ENCODE peak calls at places on chromosomes 1 and 21, in six cellular contexts. Z is ovary, R is NCI-H1048, X is fibroblast of mammary gland, Y is RWPE1, E is T-helper 17 cell. N is an unnamed sample.

GRCh38 chr1:16484501-16484835 is 29.6 kb downstream of the RNU1-1 start:
- DNase-seq in Z (no peak), R (no peak), X (no peak), Y (no peak), E (no peak), N (no peak)

GRCh38 chr1:20125091-20125490 is 5.8 kb upstream of the PLA2G2D start:
- DNase-seq in Z (no peak), R (no peak), X (no peak), Y (no peak), E (no peak), N (no peak)

GRCh38 chr1:81617308-81618027 is 183.3 kb upstream of the ADGRL2 start:
- DNase-seq in Z (no peak), R (no peak), X (peak; percentile 75), Y (no peak), E (no peak), N (no peak)

GRCh38 chr1:184362876-184363275 is 24.0 kb upstream of the C1orf21 start:
- DNase-seq in Z (no peak), R (no peak), X (peak; percentile 78), Y (no peak), E (no peak), N (no peak)

GRCh38 chr1:189438808-189439207 is 1038.9 kb downstream of the BRINP3 start:
- DNase-seq in Z (no peak), R (no peak), X (no peak), Y (no peak), E (no peak), N (no peak)

GRCh38 chr1:93521618-93522017 is 73.7 kb downstream of the FNBP1L start:
- DNase-seq in Z (no peak), R (no peak), X (no peak), Y (no peak), E (no peak), N (no peak)

GRCh38 chr1:206555473-206555935 is 48.2 kb downstream of the RASSF5 start:
- DNase-seq in Z (peak; percentile 45), R (no peak), X (no peak), Y (no peak), E (peak; percentile 21), N (peak; percentile 20)

GRCh38 chr1:173411835-173412742 is 65.0 kb upstream of the PRDX6 start:
- DNase-seq in Z (peak; percentile 25), R (no peak), X (peak; percentile 93), Y (no peak), E (no peak), N (no peak)

GRCh38 chr1:107669996-107670395 is 295.0 kb downstream of the VAV3 start:
- DNase-seq in Z (peak; percentile 25), R (peak; percentile 47), X (peak; percentile 41), Y (peak; percentile 19), E (no peak), N (no peak)

GRCh38 chr1:23634840-23635642 is 56.6 kb upstream of the RPL11 start:
- DNase-seq in Z (peak; percentile 74), R (no peak), X (peak; percentile 81), Y (peak; percentile 88), E (peak; percentile 35), N (peak; percentile 40)

GRCh38 chr1:64687725-64688285 is 57.1 kb upstream of the RAVER2 start:
- DNase-seq in Z (peak; percentile 47), R (no peak), X (peak; percentile 35), Y (no peak), E (no peak), N (no peak)

GRCh38 chr1:55560246-55560645 is 345.1 kb upstream of the USP24 start:
- DNase-seq in Z (no peak), R (no peak), X (no peak), Y (no peak), E (no peak), N (no peak)

GRCh38 chr1:155976913-155977606 is 1.3 kb downstream of the ARHGEF2 start:
- DNase-seq in Z (no peak), R (no peak), X (no peak), Y (no peak), E (no peak), N (no peak)

GRCh38 chr1:208349679-208350330 is 105.6 kb upstream of the PLXNA2 start:
- DNase-seq in Z (no peak), R (no peak), X (no peak), Y (no peak), E (no peak), N (no peak)

GRCh38 chr1:231163831-231164427 is 2.1 kb downstream of the TRIM67 start:
- DNase-seq in Z (no peak), R (no peak), X (no peak), Y (no peak), E (no peak), N (no peak)

GRCh38 chr21:46627726-46628125 is 7.7 kb upstream of the PRMT2 start:
- DNase-seq in Z (no peak), R (no peak), X (no peak), Y (no peak), E (no peak), N (no peak)

GRCh38 chr1:21763694-21764419 is 19.1 kb downstream of the USP48 start:
- DNase-seq in Z (no peak), R (no peak), X (no peak), Y (no peak), E (no peak), N (no peak)

GRCh38 chr1:197541411-197541810 is 233.9 kb downstream of the DENND1B start:
- DNase-seq in Z (no peak), R (no peak), X (no peak), Y (no peak), E (no peak), N (no peak)

GRCh38 chr1:23745515-23745914 is 2.2 kb downstream of the ELOA start:
- DNase-seq in Z (no peak), R (no peak), X (peak; percentile 59), Y (peak; percentile 55), E (no peak), N (no peak)

GRCh38 chr1:22118291-22118992 is 24.5 kb downstream of the WNT4 start:
- DNase-seq in Z (no peak), R (no peak), X (no peak), Y (no peak), E (no peak), N (no peak)

GRCh38 chr1:112141923-112142322 is 152.5 kb upstream of the KCND3 start:
- DNase-seq in Z (no peak), R (no peak), X (no peak), Y (no peak), E (no peak), N (no peak)

GRCh38 chr21:42962360-42963007 is 11.9 kb upstream of the PKNOX1 start:
- DNase-seq in Z (no peak), R (no peak), X (no peak), Y (no peak), E (no peak), N (no peak)

GRCh38 chr1:152034654-152035405 is 2.0 kb downstream of the S100A11 start:
- DNase-seq in Z (peak; percentile 52), R (no peak), X (peak; percentile 81), Y (peak; percentile 79), E (peak; percentile 57), N (peak; percentile 59)

GRCh38 chr1:9593492-9594465 is 5.1 kb downstream of the TMEM201 start:
- DNase-seq in Z (peak; percentile 51), R (no peak), X (peak; percentile 36), Y (peak; percentile 75), E (no peak), N (peak; percentile 11)

GRCh38 chr1:197471248-197472035 is 203.4 kb downstream of the CRB1 start:
- DNase-seq in Z (peak; percentile 36), R (no peak), X (no peak), Y (no peak), E (no peak), N (no peak)

GRCh38 chr1:179809506-179810366 is 66.6 kb downstream of the FAM163A start:
- DNase-seq in Z (peak; percentile 73), R (peak; percentile 53), X (peak; percentile 75), Y (peak; percentile 57), E (peak; percentile 57), N (peak; percentile 18)

GRCh38 chr1:54407957-54408700 is 1.9 kb upstream of the SSBP3 start:
- DNase-seq in Z (peak; percentile 60), R (no peak), X (peak; percentile 93), Y (peak; percentile 83), E (no peak), N (no peak)

GRCh38 chr1:229013981-229014380 is 256.9 kb upstream of the RAB4A start:
- DNase-seq in Z (no peak), R (no peak), X (no peak), Y (no peak), E (no peak), N (no peak)

GRCh38 chr1:177091036-177091435 is 73.5 kb downstream of the ASTN1 start:
- DNase-seq in Z (no peak), R (no peak), X (peak; percentile 38), Y (peak; percentile 26), E (no peak), N (no peak)

GRCh38 chr1:246447501-246447900 is 59.6 kb downstream of the SMYD3 start:
- DNase-seq in Z (no peak), R (no peak), X (peak; percentile 75), Y (no peak), E (no peak), N (no peak)

N was measured in effector memory CD4-positive, alpha-beta T cell.